ENCODE peak calls at places on chromosomes 7 and 10, in nine cellular contexts. One of them, this sample, is unnamed.

GRCh38 chr7:44284216-44284615 is 41.2 kb downstream of the CAMK2B start:
- DNase-seq in NCI-H748 treated with DMSO at 0.1 percent for 48 hours: no peak
- DNase-seq in T-helper 2 cell: peak
- DNase-seq in nucleus accumbens: no peak
- DNase-seq in GF-D8: no peak
- DNase-seq in posterior cingulate gyrus: peak
- DNase-seq in aorta: peak
- DNase-seq in omental fat pad: peak
- DNase-seq in stimulated activated CD8-positive, alpha-beta memory T cell treated with anti-CD3 and anti-CD28 coated beads, Interleukin-15, amount 100 ng/mL, for 24 hours: no peak
- DNase-seq in this sample: no peak

GRCh38 chr10:75779276-75779675 is 347.9 kb downstream of the LRMDA start:
- DNase-seq in NCI-H748 treated with DMSO at 0.1 percent for 48 hours: no peak
- DNase-seq in T-helper 2 cell: no peak
- DNase-seq in nucleus accumbens: no peak
- DNase-seq in GF-D8: no peak
- DNase-seq in posterior cingulate gyrus: no peak
- DNase-seq in aorta: peak
- DNase-seq in omental fat pad: no peak
- DNase-seq in stimulated activated CD8-positive, alpha-beta memory T cell treated with anti-CD3 and anti-CD28 coated beads, Interleukin-15, amount 100 ng/mL, for 24 hours: no peak
- DNase-seq in this sample: no peak

GRCh38 chr10:48885376-48885775 is 54.3 kb downstream of the LRRC18 start:
- DNase-seq in NCI-H748 treated with DMSO at 0.1 percent for 48 hours: peak
- DNase-seq in T-helper 2 cell: no peak
- DNase-seq in nucleus accumbens: no peak
- DNase-seq in GF-D8: no peak
- DNase-seq in posterior cingulate gyrus: no peak
- DNase-seq in aorta: no peak
- DNase-seq in omental fat pad: no peak
- DNase-seq in stimulated activated CD8-positive, alpha-beta memory T cell treated with anti-CD3 and anti-CD28 coated beads, Interleukin-15, amount 100 ng/mL, for 24 hours: no peak
- DNase-seq in this sample: no peak

GRCh38 chr10:96496281-96496925 is 17.3 kb downstream of the TLL2 start:
- DNase-seq in NCI-H748 treated with DMSO at 0.1 percent for 48 hours: no peak
- DNase-seq in T-helper 2 cell: no peak
- DNase-seq in nucleus accumbens: no peak
- DNase-seq in GF-D8: no peak
- DNase-seq in posterior cingulate gyrus: no peak
- DNase-seq in aorta: no peak
- DNase-seq in omental fat pad: no peak
- DNase-seq in stimulated activated CD8-positive, alpha-beta memory T cell treated with anti-CD3 and anti-CD28 coated beads, Interleukin-15, amount 100 ng/mL, for 24 hours: no peak
- DNase-seq in this sample: no peak

GRCh38 chr10:74103560-74104248 is 46.9 kb downstream of the AP3M1 start:
- DNase-seq in NCI-H748 treated with DMSO at 0.1 percent for 48 hours: no peak
- DNase-seq in T-helper 2 cell: no peak
- DNase-seq in nucleus accumbens: no peak
- DNase-seq in GF-D8: no peak
- DNase-seq in posterior cingulate gyrus: no peak
- DNase-seq in aorta: no peak
- DNase-seq in omental fat pad: no peak
- DNase-seq in stimulated activated CD8-positive, alpha-beta memory T cell treated with anti-CD3 and anti-CD28 coated beads, Interleukin-15, amount 100 ng/mL, for 24 hours: no peak
- DNase-seq in this sample: no peak

GRCh38 chr7:116802784-116803183 is 59.6 kb upstream of the CAPZA2 start:
- DNase-seq in NCI-H748 treated with DMSO at 0.1 percent for 48 hours: peak
- DNase-seq in T-helper 2 cell: no peak
- DNase-seq in nucleus accumbens: peak
- DNase-seq in GF-D8: no peak
- DNase-seq in posterior cingulate gyrus: peak
- DNase-seq in aorta: no peak
- DNase-seq in omental fat pad: no peak
- DNase-seq in stimulated activated CD8-positive, alpha-beta memory T cell treated with anti-CD3 and anti-CD28 coated beads, Interleukin-15, amount 100 ng/mL, for 24 hours: no peak
- DNase-seq in this sample: no peak

GRCh38 chr10:86545097-86545496 is 23.5 kb upstream of the WAPL start:
- DNase-seq in NCI-H748 treated with DMSO at 0.1 percent for 48 hours: no peak
- DNase-seq in T-helper 2 cell: no peak
- DNase-seq in nucleus accumbens: no peak
- DNase-seq in GF-D8: no peak
- DNase-seq in posterior cingulate gyrus: no peak
- DNase-seq in aorta: no peak
- DNase-seq in omental fat pad: no peak
- DNase-seq in stimulated activated CD8-positive, alpha-beta memory T cell treated with anti-CD3 and anti-CD28 coated beads, Interleukin-15, amount 100 ng/mL, for 24 hours: no peak
- DNase-seq in this sample: no peak

GRCh38 chr7:26681819-26682418 is 182.5 kb downstream of the SKAP2 start:
- DNase-seq in NCI-H748 treated with DMSO at 0.1 percent for 48 hours: peak
- DNase-seq in T-helper 2 cell: no peak
- DNase-seq in nucleus accumbens: no peak
- DNase-seq in GF-D8: no peak
- DNase-seq in posterior cingulate gyrus: no peak
- DNase-seq in aorta: no peak
- DNase-seq in omental fat pad: no peak
- DNase-seq in stimulated activated CD8-positive, alpha-beta memory T cell treated with anti-CD3 and anti-CD28 coated beads, Interleukin-15, amount 100 ng/mL, for 24 hours: no peak
- DNase-seq in this sample: no peak

GRCh38 chr7:1301812-1302310 is 69.2 kb downstream of the UNCX start:
- DNase-seq in NCI-H748 treated with DMSO at 0.1 percent for 48 hours: no peak
- DNase-seq in T-helper 2 cell: no peak
- DNase-seq in nucleus accumbens: no peak
- DNase-seq in GF-D8: no peak
- DNase-seq in posterior cingulate gyrus: no peak
- DNase-seq in aorta: peak
- DNase-seq in omental fat pad: no peak
- DNase-seq in stimulated activated CD8-positive, alpha-beta memory T cell treated with anti-CD3 and anti-CD28 coated beads, Interleukin-15, amount 100 ng/mL, for 24 hours: no peak
- DNase-seq in this sample: no peak

GRCh38 chr10:125640609-125641008 is 42.4 kb downstream of the TEX36 start:
- DNase-seq in NCI-H748 treated with DMSO at 0.1 percent for 48 hours: no peak
- DNase-seq in T-helper 2 cell: no peak
- DNase-seq in nucleus accumbens: no peak
- DNase-seq in GF-D8: no peak
- DNase-seq in posterior cingulate gyrus: no peak
- DNase-seq in aorta: no peak
- DNase-seq in omental fat pad: no peak
- DNase-seq in stimulated activated CD8-positive, alpha-beta memory T cell treated with anti-CD3 and anti-CD28 coated beads, Interleukin-15, amount 100 ng/mL, for 24 hours: no peak
- DNase-seq in this sample: no peak

GRCh38 chr10:100710151-100710871 is 35.1 kb upstream of the PAX2 start:
- DNase-seq in NCI-H748 treated with DMSO at 0.1 percent for 48 hours: peak
- DNase-seq in T-helper 2 cell: no peak
- DNase-seq in nucleus accumbens: no peak
- DNase-seq in GF-D8: no peak
- DNase-seq in posterior cingulate gyrus: no peak
- DNase-seq in aorta: no peak
- DNase-seq in omental fat pad: no peak
- DNase-seq in stimulated activated CD8-positive, alpha-beta memory T cell treated with anti-CD3 and anti-CD28 coated beads, Interleukin-15, amount 100 ng/mL, for 24 hours: no peak
- DNase-seq in this sample: no peak

GRCh38 chr7:19957664-19958063 is 184.2 kb upstream of the TMEM196 start:
- DNase-seq in NCI-H748 treated with DMSO at 0.1 percent for 48 hours: no peak
- DNase-seq in T-helper 2 cell: no peak
- DNase-seq in nucleus accumbens: no peak
- DNase-seq in GF-D8: no peak
- DNase-seq in posterior cingulate gyrus: no peak
- DNase-seq in aorta: no peak
- DNase-seq in omental fat pad: no peak
- DNase-seq in stimulated activated CD8-positive, alpha-beta memory T cell treated with anti-CD3 and anti-CD28 coated beads, Interleukin-15, amount 100 ng/mL, for 24 hours: no peak
- DNase-seq in this sample: no peak

GRCh38 chr7:2873686-2874551 is 29.8 kb upstream of the GNA12 start:
- DNase-seq in NCI-H748 treated with DMSO at 0.1 percent for 48 hours: no peak
- DNase-seq in T-helper 2 cell: no peak
- DNase-seq in nucleus accumbens: no peak
- DNase-seq in GF-D8: no peak
- DNase-seq in posterior cingulate gyrus: no peak
- DNase-seq in aorta: no peak
- DNase-seq in omental fat pad: no peak
- DNase-seq in stimulated activated CD8-positive, alpha-beta memory T cell treated with anti-CD3 and anti-CD28 coated beads, Interleukin-15, amount 100 ng/mL, for 24 hours: no peak
- DNase-seq in this sample: no peak

GRCh38 chr7:157329447-157329846 is 7.4 kb upstream of the DNAJB6 start:
- DNase-seq in NCI-H748 treated with DMSO at 0.1 percent for 48 hours: no peak
- DNase-seq in T-helper 2 cell: no peak
- DNase-seq in nucleus accumbens: no peak
- DNase-seq in GF-D8: no peak
- DNase-seq in posterior cingulate gyrus: no peak
- DNase-seq in aorta: no peak
- DNase-seq in omental fat pad: no peak
- DNase-seq in stimulated activated CD8-positive, alpha-beta memory T cell treated with anti-CD3 and anti-CD28 coated beads, Interleukin-15, amount 100 ng/mL, for 24 hours: no peak
- DNase-seq in this sample: no peak

GRCh38 chr7:29976265-29976664 is 13.3 kb downstream of the SCRN1 start:
- DNase-seq in NCI-H748 treated with DMSO at 0.1 percent for 48 hours: no peak
- DNase-seq in T-helper 2 cell: no peak
- DNase-seq in nucleus accumbens: no peak
- DNase-seq in GF-D8: no peak
- DNase-seq in posterior cingulate gyrus: no peak
- DNase-seq in aorta: no peak
- DNase-seq in omental fat pad: no peak
- DNase-seq in stimulated activated CD8-positive, alpha-beta memory T cell treated with anti-CD3 and anti-CD28 coated beads, Interleukin-15, amount 100 ng/mL, for 24 hours: no peak
- DNase-seq in this sample: no peak

GRCh38 chr7:22385326-22385725 is 28.4 kb upstream of the RAPGEF5 start:
- DNase-seq in NCI-H748 treated with DMSO at 0.1 percent for 48 hours: no peak
- DNase-seq in T-helper 2 cell: no peak
- DNase-seq in nucleus accumbens: no peak
- DNase-seq in GF-D8: no peak
- DNase-seq in posterior cingulate gyrus: no peak
- DNase-seq in aorta: no peak
- DNase-seq in omental fat pad: no peak
- DNase-seq in stimulated activated CD8-positive, alpha-beta memory T cell treated with anti-CD3 and anti-CD28 coated beads, Interleukin-15, amount 100 ng/mL, for 24 hours: no peak
- DNase-seq in this sample: no peak

GRCh38 chr10:75234683-75235374 is 928 bp downstream of the COMTD1 start:
- DNase-seq in NCI-H748 treated with DMSO at 0.1 percent for 48 hours: no peak
- DNase-seq in T-helper 2 cell: no peak
- DNase-seq in nucleus accumbens: no peak
- DNase-seq in GF-D8: no peak
- DNase-seq in posterior cingulate gyrus: no peak
- DNase-seq in aorta: peak
- DNase-seq in omental fat pad: no peak
- DNase-seq in stimulated activated CD8-positive, alpha-beta memory T cell treated with anti-CD3 and anti-CD28 coated beads, Interleukin-15, amount 100 ng/mL, for 24 hours: no peak
- DNase-seq in this sample: no peak

GRCh38 chr10:23824822-23825221 is 384.1 kb upstream of the KIAA1217 start:
- DNase-seq in NCI-H748 treated with DMSO at 0.1 percent for 48 hours: no peak
- DNase-seq in T-helper 2 cell: no peak
- DNase-seq in nucleus accumbens: no peak
- DNase-seq in GF-D8: no peak
- DNase-seq in posterior cingulate gyrus: no peak
- DNase-seq in aorta: no peak
- DNase-seq in omental fat pad: no peak
- DNase-seq in stimulated activated CD8-positive, alpha-beta memory T cell treated with anti-CD3 and anti-CD28 coated beads, Interleukin-15, amount 100 ng/mL, for 24 hours: no peak
- DNase-seq in this sample: no peak

GRCh38 chr10:5589071-5589962 is 64.6 kb downstream of the CALML3 start:
- DNase-seq in NCI-H748 treated with DMSO at 0.1 percent for 48 hours: no peak
- DNase-seq in T-helper 2 cell: no peak
- DNase-seq in nucleus accumbens: no peak
- DNase-seq in GF-D8: no peak
- DNase-seq in posterior cingulate gyrus: no peak
- DNase-seq in aorta: no peak
- DNase-seq in omental fat pad: no peak
- DNase-seq in stimulated activated CD8-positive, alpha-beta memory T cell treated with anti-CD3 and anti-CD28 coated beads, Interleukin-15, amount 100 ng/mL, for 24 hours: no peak
- DNase-seq in this sample: no peak

GRCh38 chr10:103614511-103615158 is 121.1 kb downstream of the NEURL1 start:
- DNase-seq in NCI-H748 treated with DMSO at 0.1 percent for 48 hours: no peak
- DNase-seq in T-helper 2 cell: no peak
- DNase-seq in nucleus accumbens: no peak
- DNase-seq in GF-D8: no peak
- DNase-seq in posterior cingulate gyrus: no peak
- DNase-seq in aorta: no peak
- DNase-seq in omental fat pad: no peak
- DNase-seq in stimulated activated CD8-positive, alpha-beta memory T cell treated with anti-CD3 and anti-CD28 coated beads, Interleukin-15, amount 100 ng/mL, for 24 hours: no peak
- DNase-seq in this sample: no peak

GRCh38 chr10:86594535-86594934 is 59.8 kb upstream of the OPN4 start:
- DNase-seq in NCI-H748 treated with DMSO at 0.1 percent for 48 hours: no peak
- DNase-seq in T-helper 2 cell: no peak
- DNase-seq in nucleus accumbens: no peak
- DNase-seq in GF-D8: no peak
- DNase-seq in posterior cingulate gyrus: no peak
- DNase-seq in aorta: no peak
- DNase-seq in omental fat pad: no peak
- DNase-seq in stimulated activated CD8-positive, alpha-beta memory T cell treated with anti-CD3 and anti-CD28 coated beads, Interleukin-15, amount 100 ng/mL, for 24 hours: no peak
- DNase-seq in this sample: no peak

GRCh38 chr7:137017221-137017620 is 148.8 kb downstream of the CHRM2 start:
- DNase-seq in NCI-H748 treated with DMSO at 0.1 percent for 48 hours: no peak
- DNase-seq in T-helper 2 cell: no peak
- DNase-seq in nucleus accumbens: no peak
- DNase-seq in GF-D8: no peak
- DNase-seq in posterior cingulate gyrus: no peak
- DNase-seq in aorta: no peak
- DNase-seq in omental fat pad: no peak
- DNase-seq in stimulated activated CD8-positive, alpha-beta memory T cell treated with anti-CD3 and anti-CD28 coated beads, Interleukin-15, amount 100 ng/mL, for 24 hours: no peak
- DNase-seq in this sample: no peak

GRCh38 chr7:80136276-80137045 is 1.8 kb downstream of the GNAI1 start:
- DNase-seq in NCI-H748 treated with DMSO at 0.1 percent for 48 hours: peak
- DNase-seq in T-helper 2 cell: no peak
- DNase-seq in nucleus accumbens: no peak
- DNase-seq in GF-D8: no peak
- DNase-seq in posterior cingulate gyrus: no peak
- DNase-seq in aorta: no peak
- DNase-seq in omental fat pad: no peak
- DNase-seq in stimulated activated CD8-positive, alpha-beta memory T cell treated with anti-CD3 and anti-CD28 coated beads, Interleukin-15, amount 100 ng/mL, for 24 hours: no peak
- DNase-seq in this sample: no peak

GRCh38 chr10:2844925-2845324 is 222.4 kb upstream of the PFKP start:
- DNase-seq in NCI-H748 treated with DMSO at 0.1 percent for 48 hours: no peak
- DNase-seq in T-helper 2 cell: no peak
- DNase-seq in nucleus accumbens: no peak
- DNase-seq in GF-D8: no peak
- DNase-seq in posterior cingulate gyrus: no peak
- DNase-seq in aorta: no peak
- DNase-seq in omental fat pad: no peak
- DNase-seq in stimulated activated CD8-positive, alpha-beta memory T cell treated with anti-CD3 and anti-CD28 coated beads, Interleukin-15, amount 100 ng/mL, for 24 hours: no peak
- DNase-seq in this sample: no peak

GRCh38 chr10:85400981-85401695 is 965.5 kb downstream of the GRID1 start:
- DNase-seq in NCI-H748 treated with DMSO at 0.1 percent for 48 hours: no peak
- DNase-seq in T-helper 2 cell: no peak
- DNase-seq in nucleus accumbens: no peak
- DNase-seq in GF-D8: no peak
- DNase-seq in posterior cingulate gyrus: no peak
- DNase-seq in aorta: no peak
- DNase-seq in omental fat pad: no peak
- DNase-seq in stimulated activated CD8-positive, alpha-beta memory T cell treated with anti-CD3 and anti-CD28 coated beads, Interleukin-15, amount 100 ng/mL, for 24 hours: no peak
- DNase-seq in this sample: no peak

GRCh38 chr10:17742918-17743317 is 9.1 kb upstream of the TMEM236 start:
- DNase-seq in NCI-H748 treated with DMSO at 0.1 percent for 48 hours: no peak
- DNase-seq in T-helper 2 cell: peak
- DNase-seq in nucleus accumbens: peak
- DNase-seq in GF-D8: no peak
- DNase-seq in posterior cingulate gyrus: peak
- DNase-seq in aorta: peak
- DNase-seq in omental fat pad: peak
- DNase-seq in stimulated activated CD8-positive, alpha-beta memory T cell treated with anti-CD3 and anti-CD28 coated beads, Interleukin-15, amount 100 ng/mL, for 24 hours: peak
- DNase-seq in this sample: peak

GRCh38 chr7:92158660-92159575 is 20.0 kb downstream of the LRRD1 start:
- DNase-seq in NCI-H748 treated with DMSO at 0.1 percent for 48 hours: no peak
- DNase-seq in T-helper 2 cell: no peak
- DNase-seq in nucleus accumbens: no peak
- DNase-seq in GF-D8: no peak
- DNase-seq in posterior cingulate gyrus: no peak
- DNase-seq in aorta: no peak
- DNase-seq in omental fat pad: no peak
- DNase-seq in stimulated activated CD8-positive, alpha-beta memory T cell treated with anti-CD3 and anti-CD28 coated beads, Interleukin-15, amount 100 ng/mL, for 24 hours: no peak
- DNase-seq in this sample: no peak

GRCh38 chr7:100894860-100895700 is 608 bp downstream of the ACHE start:
- DNase-seq in NCI-H748 treated with DMSO at 0.1 percent for 48 hours: no peak
- DNase-seq in T-helper 2 cell: no peak
- DNase-seq in nucleus accumbens: peak
- DNase-seq in GF-D8: no peak
- DNase-seq in posterior cingulate gyrus: peak
- DNase-seq in aorta: no peak
- DNase-seq in omental fat pad: peak
- DNase-seq in stimulated activated CD8-positive, alpha-beta memory T cell treated with anti-CD3 and anti-CD28 coated beads, Interleukin-15, amount 100 ng/mL, for 24 hours: no peak
- DNase-seq in this sample: peak

GRCh38 chr10:61130366-61130765 is 186.4 kb upstream of the RHOBTB1 start:
- DNase-seq in NCI-H748 treated with DMSO at 0.1 percent for 48 hours: no peak
- DNase-seq in T-helper 2 cell: no peak
- DNase-seq in nucleus accumbens: no peak
- DNase-seq in GF-D8: no peak
- DNase-seq in posterior cingulate gyrus: no peak
- DNase-seq in aorta: no peak
- DNase-seq in omental fat pad: no peak
- DNase-seq in stimulated activated CD8-positive, alpha-beta memory T cell treated with anti-CD3 and anti-CD28 coated beads, Interleukin-15, amount 100 ng/mL, for 24 hours: no peak
- DNase-seq in this sample: no peak

GRCh38 chr7:47373871-47374451 is 207.9 kb downstream of the TNS3 start:
- DNase-seq in NCI-H748 treated with DMSO at 0.1 percent for 48 hours: no peak
- DNase-seq in T-helper 2 cell: no peak
- DNase-seq in nucleus accumbens: no peak
- DNase-seq in GF-D8: no peak
- DNase-seq in posterior cingulate gyrus: no peak
- DNase-seq in aorta: no peak
- DNase-seq in omental fat pad: no peak
- DNase-seq in stimulated activated CD8-positive, alpha-beta memory T cell treated with anti-CD3 and anti-CD28 coated beads, Interleukin-15, amount 100 ng/mL, for 24 hours: no peak
- DNase-seq in this sample: no peak

This sample was measured in effector CD8-positive, alpha-beta T cell.